ENCODE peak calls at places on chromosomes 12 and 14, in four cellular contexts. G is neuronal stem cell, E is tibial artery, Q is mesendoderm. B is an unnamed sample. For H3K27me3 and H3K4me1, the result is how much of the 10 kb centered on the place peaks cover.

GRCh38 chr12:75883241-75883640 is 148.3 kb downstream of the PHLDA1 start:
- DNase-seq in G (no peak), E (no peak), Q (no peak), B (no peak)

GRCh38 chr12:52213541-52214420 is 19.3 kb upstream of the KRT7 start:
- DNase-seq in G (peak), E (peak), Q (peak), B (peak)

GRCh38 chr12:8590842-8591545 is 21.7 kb downstream of the AICDA start:
- DNase-seq in G (no peak), E (no peak), Q (peak), B (no peak)

GRCh38 chr14:35898217-35898775 is 72.2 kb downstream of the BRMS1L start:
- DNase-seq in G (no peak), E (no peak), Q (peak), B (no peak)

GRCh38 chr12:91854725-91855124 is 290.9 kb downstream of the BTG1 start:
- DNase-seq in G (no peak), E (no peak), Q (no peak), B (no peak)

GRCh38 chr12:122835693-122836026 is 403 bp downstream of the HIP1R start:
- DNase-seq in G (no peak), E (no peak), Q (no peak), B (peak)

GRCh38 chr12:4246116-4246515 is 27.4 kb upstream of the CCND2 start:
- DNase-seq in G (no peak), E (no peak), Q (no peak), B (no peak)

GRCh38 chr12:10027311-10028099 is 3.0 kb upstream of the CLEC9A start:
- DNase-seq in G (no peak), E (no peak), Q (no peak), B (no peak)

GRCh38 chr14:77098470-77099353 is 654 bp downstream of the CIPC start:
- DNase-seq in G (no peak), E (peak), Q (no peak), B (peak)

GRCh38 chr12:24039113-24039525 is 89.6 kb upstream of the SOX5 start:
- DNase-seq in G (no peak), E (no peak), Q (no peak), B (peak)

GRCh38 chr14:44962573-44963528 is 861 bp downstream of the TOGARAM1 start:
- DNase-seq in G (peak), E (peak), Q (peak), B (peak)

GRCh38 chr14:66955159-66955558 is 234.1 kb upstream of the GARIN2 start:
- DNase-seq in G (no peak), E (no peak), Q (no peak), B (no peak)

GRCh38 chr14:93789366-93790130 is 1.3 kb upstream of the PRIMA1 start:
- DNase-seq in G (peak), E (no peak), Q (peak), B (no peak)

GRCh38 chr14:99605299-99605961 is 1.4 kb upstream of the CCDC85C start:
- DNase-seq in G (no peak), E (peak), Q (peak), B (peak)

GRCh38 chr12:54034784-54035310 is 2.0 kb downstream of the HOXC5 start:
- DNase-seq in G (no peak), E (peak), Q (no peak), B (no peak)

GRCh38 chr12:49959570-49960473 is 1.9 kb upstream of the AQP5 start:
- DNase-seq in G (peak), E (no peak), Q (peak), B (peak)
- H3K27me3 ChIP-seq in G (half or more), E (half or more), Q (under half), B (half or more)

GRCh38 chr14:55582741-55583140 is 2.7 kb downstream of the KTN1 start:
- DNase-seq in G (no peak), E (no peak), Q (no peak), B (no peak)
- H3K4me1 ChIP-seq in G (under half), E (under half), Q (under half), B (half or more)

GRCh38 chr12:83865431-83865830 is 1047.2 kb downstream of the SLC6A15 start:
- DNase-seq in G (no peak), E (no peak), Q (no peak), B (no peak)
- H3K27ac ChIP-seq in G (no peak), E (no peak), Q (no peak), B (no peak)

GRCh38 chr12:83537428-83538053 is 850.8 kb downstream of the TMTC2 start:
- DNase-seq in G (no peak), E (no peak), Q (no peak), B (peak)
- H3K27me3 ChIP-seq in G (under half), E (under half), Q (under half), B (under half)

DNA sequence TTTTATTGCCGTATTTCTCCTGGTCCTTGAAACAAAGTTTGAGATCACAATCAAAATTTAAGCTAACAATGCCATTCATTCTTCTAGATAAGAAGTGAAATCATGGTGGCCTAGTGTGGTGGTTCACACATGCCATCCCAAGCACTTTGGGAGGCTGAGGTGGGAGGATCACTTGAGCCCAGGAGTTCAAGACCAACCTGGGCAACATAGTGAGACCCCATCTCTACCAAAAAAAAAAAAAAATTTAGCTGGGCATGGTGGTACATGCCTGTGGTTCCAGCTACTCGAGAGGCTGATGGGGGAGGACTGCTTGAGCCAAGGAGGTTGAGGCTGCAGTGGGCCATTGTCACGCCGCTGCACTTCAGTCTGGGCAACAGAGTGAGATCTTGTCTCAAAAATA is 24.2 kb downstream of the GDF11 start:
- DNase-seq in G (no peak), E (no peak), Q (no peak), B (no peak)
- H3K4me1 ChIP-seq in G (under half), E (under half), Q (under half), B (under half)

GRCh38 chr12:50185975-50186663 is 18.9 kb upstream of the CERS5 start:
- DNase-seq in G (no peak), E (no peak), Q (no peak), B (no peak)
- H3K27ac ChIP-seq in G (no peak), E (peak), Q (no peak), B (no peak)

B was measured in cardiac muscle cell.